ENCODE peak calls at places on chromosomes 2 and 18, in nine cellular contexts. D is GM20000; E is fibroblast of mammary gland; F is activated T-cell treated with anti-CD3 and anti-CD28 coated beads, Interleukin-2, amount 50 U/mL, for 72 hours; N is nephron progenitor cell; R is NCI-H1048; S is upper lobe of left lung; P is dermis blood vessel endothelial cell; B is KG1. H is an unnamed sample.

GRCh38 chr2:203928849-203929248 is 7.7 kb upstream of the ICOS start:
- DNase-seq in D (no peak), E (peak), F (no peak), N (no peak), R (no peak), S (no peak), P (peak), B (no peak), H (peak)

GRCh38 chr18:32029558-32029957 is 10.9 kb downstream of the RNF125 start:
- DNase-seq in D (no peak), E (no peak), F (no peak), N (no peak), R (no peak), S (no peak), P (no peak), B (no peak), H (no peak)

GRCh38 chr18:9835112-9835755 is 50.5 kb upstream of the TXNDC2 start:
- DNase-seq in D (no peak), E (no peak), F (no peak), N (no peak), R (no peak), S (no peak), P (no peak), B (no peak), H (no peak)

GRCh38 chr2:104388296-104388695 is 465.6 kb upstream of the POU3F3 start:
- DNase-seq in D (no peak), E (no peak), F (no peak), N (no peak), R (no peak), S (no peak), P (no peak), B (no peak), H (no peak)

GRCh38 chr2:11159574-11160170 is 4.4 kb downstream of the SLC66A3 start:
- DNase-seq in D (no peak), E (no peak), F (no peak), N (no peak), R (no peak), S (no peak), P (no peak), B (no peak), H (no peak)

GRCh38 chr2:219003267-219003634 is 10.0 kb upstream of the CRYBA2 start:
- DNase-seq in D (peak), E (no peak), F (no peak), N (no peak), R (no peak), S (no peak), P (no peak), B (no peak), H (no peak)

GRCh38 chr2:213710164-213710563 is 425.9 kb downstream of the SPAG16 start:
- DNase-seq in D (no peak), E (no peak), F (no peak), N (no peak), R (no peak), S (no peak), P (no peak), B (no peak), H (no peak)

GRCh38 chr2:64319930-64320329 is 134.0 kb upstream of the LGALSL start:
- DNase-seq in D (no peak), E (no peak), F (no peak), N (no peak), R (no peak), S (no peak), P (no peak), B (no peak), H (no peak)

GRCh38 chr2:146874260-146874658 is 970.6 kb upstream of the ACVR2A start:
- DNase-seq in D (no peak), E (peak), F (no peak), N (no peak), R (no peak), S (no peak), P (peak), B (peak), H (peak)

GRCh38 chr2:225334524-225334923 is 65.0 kb upstream of the NYAP2 start:
- DNase-seq in D (no peak), E (no peak), F (no peak), N (no peak), R (no peak), S (no peak), P (peak), B (no peak), H (no peak)

GRCh38 chr2:128727914-128728313 is 409.2 kb upstream of the HS6ST1 start:
- DNase-seq in D (no peak), E (peak), F (no peak), N (no peak), R (no peak), S (no peak), P (no peak), B (peak), H (no peak)

GRCh38 chr2:200862532-200863000 is 1.9 kb downstream of the CLK1 start:
- DNase-seq in D (peak), E (peak), F (peak), N (no peak), R (no peak), S (no peak), P (peak), B (no peak), H (peak)

GRCh38 chr2:64629329-64629781 is 24.4 kb downstream of the SERTAD2 start:
- DNase-seq in D (no peak), E (no peak), F (no peak), N (no peak), R (no peak), S (no peak), P (no peak), B (no peak), H (no peak)

GRCh38 chr2:120552079-120552478 is 183.6 kb upstream of the GLI2 start:
- DNase-seq in D (no peak), E (no peak), F (no peak), N (no peak), R (no peak), S (peak), P (no peak), B (no peak), H (no peak)

GRCh38 chr2:71898851-71899681 is 248.6 kb downstream of the CYP26B1 start:
- DNase-seq in D (no peak), E (no peak), F (no peak), N (no peak), R (no peak), S (no peak), P (no peak), B (no peak), H (no peak)

GRCh38 chr2:113208995-113209868 is 35.5 kb downstream of the PSD4 start:
- DNase-seq in D (no peak), E (no peak), F (no peak), N (no peak), R (no peak), S (peak), P (no peak), B (no peak), H (peak)

GRCh38 chr2:105798595-105798994 is 53.9 kb downstream of the NCK2 start:
- DNase-seq in D (no peak), E (no peak), F (peak), N (no peak), R (no peak), S (no peak), P (no peak), B (peak), H (no peak)

GRCh38 chr18:35619468-35619867 is 37.9 kb downstream of the GALNT1 start:
- DNase-seq in D (no peak), E (peak), F (no peak), N (no peak), R (no peak), S (no peak), P (no peak), B (no peak), H (no peak)

GRCh38 chr2:60641866-60642788 is 88.7 kb upstream of the BCL11A start:
- DNase-seq in D (peak), E (peak), F (peak), N (peak), R (peak), S (no peak), P (peak), B (peak), H (peak)

GRCh38 chr2:3449106-3449505 is 69.6 kb downstream of the TRAPPC12 start:
- DNase-seq in D (no peak), E (peak), F (no peak), N (no peak), R (peak), S (no peak), P (no peak), B (no peak), H (peak)

H was measured in A673.